ENCODE peak calls at places on chromosomes 2 and 18, in four cellular contexts. Q is fibroblast of lung, C is neuronal stem cell, F is HepG2. M is an unnamed sample.

GRCh38 chr2:98623657-98624056 is 15.3 kb downstream of the UNC50 start:
- DNase-seq in Q (peak), C (no peak), F (no peak), M (no peak)

GRCh38 chr2:220891405-220891804 is 680.7 kb downstream of the EPHA4 start:
- DNase-seq in Q (peak), C (peak), F (no peak), M (no peak)

GRCh38 chr18:10114727-10115463 is 201.1 kb downstream of the VAPA start:
- DNase-seq in Q (no peak), C (no peak), F (no peak), M (no peak)

GRCh38 chr2:219497495-219498279 is 1.0 kb upstream of the GMPPA start:
- DNase-seq in Q (peak), C (no peak), F (peak), M (peak)

GRCh38 chr2:170881840-170882239 is 47.2 kb upstream of the GORASP2 start:
- DNase-seq in Q (no peak), C (no peak), F (no peak), M (no peak)

GRCh38 chr18:58896268-58896667 is 31.6 kb downstream of the ZNF532 start:
- DNase-seq in Q (no peak), C (no peak), F (no peak), M (no peak)

GRCh38 chr2:200483729-200484198 is 26.1 kb downstream of the KCTD18 start:
- DNase-seq in Q (peak), C (no peak), F (peak), M (peak)

GRCh38 chr2:163319006-163319405 is 416.8 kb downstream of the FIGN start:
- DNase-seq in Q (peak), C (no peak), F (no peak), M (no peak)

GRCh38 chr18:48828713-48829442 is 121.9 kb downstream of the SMAD7 start:
- DNase-seq in Q (no peak), C (no peak), F (no peak), M (no peak)

GRCh38 chr2:20221169-20221938 is 3.6 kb downstream of the SDC1 start:
- DNase-seq in Q (peak), C (no peak), F (no peak), M (no peak)

GRCh38 chr2:144515694-144516416 is 4.1 kb downstream of the ZEB2 start:
- DNase-seq in Q (peak), C (no peak), F (no peak), M (peak)

GRCh38 chr2:63743170-63743975 is 98.3 kb upstream of the UGP2 start:
- DNase-seq in Q (no peak), C (no peak), F (no peak), M (no peak)

GRCh38 chr2:96437512-96437911 is 67.6 kb downstream of the NEURL3 start:
- DNase-seq in Q (no peak), C (no peak), F (no peak), M (no peak)

GRCh38 chr2:2026252-2026831 is 282.0 kb upstream of the PXDN start:
- DNase-seq in Q (no peak), C (no peak), F (peak), M (no peak)

DNA sequence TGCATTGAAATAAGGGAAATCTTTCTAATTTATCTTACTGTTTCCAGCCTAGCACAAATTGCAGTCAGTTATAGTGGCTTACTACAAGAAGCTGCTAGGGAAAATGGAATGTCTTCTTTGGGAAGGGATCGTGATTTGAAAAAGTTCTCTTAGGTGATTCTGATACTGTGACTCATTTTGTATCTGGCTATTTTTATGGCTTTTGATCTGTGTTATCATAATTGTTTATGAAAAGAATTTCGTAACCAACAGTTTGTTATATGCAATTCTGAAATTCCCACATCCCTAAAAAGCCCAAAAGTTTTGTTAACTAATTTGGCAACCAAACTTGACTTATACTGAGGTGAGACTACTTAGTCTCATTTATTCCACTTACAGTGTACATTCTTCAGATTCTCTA is 12.4 kb downstream of the PTPN4 start:
- DNase-seq in Q (no peak), C (no peak), F (no peak), M (no peak)
- H3K27ac ChIP-seq in Q (no peak), C (no peak), F (no peak), M (no peak)

GRCh38 chr2:202031261-202031986 is 2.2 kb upstream of the FZD7 start:
- DNase-seq in Q (peak), C (no peak), F (no peak), M (no peak)
- H3K9ac ChIP-seq in Q (no peak), C (no peak), F (no peak), M (no peak)

GRCh38 chr2:26010943-26011342 is 22.9 kb upstream of the RAB10 start:
- DNase-seq in Q (no peak), C (no peak), F (no peak), M (no peak)
- H3K4me2 ChIP-seq in Q (no peak), C (no peak), F (no peak), M (no peak)

GRCh38 chr2:29011650-29012060 is 30.6 kb downstream of the TOGARAM2 start:
- DNase-seq in Q (no peak), C (no peak), F (no peak), M (peak)

GRCh38 chr2:29006986-29007301 is 25.8 kb downstream of the TOGARAM2 start:
- DNase-seq in Q (no peak), C (no peak), F (no peak), M (no peak)

GRCh38 chr2:29010946-29011649 is 30.0 kb downstream of the TOGARAM2 start:
- DNase-seq in Q (peak), C (no peak), F (no peak), M (peak)

GRCh38 chr2:29009711-29010677 is 28.9 kb downstream of the TOGARAM2 start:
- DNase-seq in Q (no peak), C (no peak), F (no peak), M (peak)

GRCh38 chr2:29009270-29009669 is 28.2 kb downstream of the TOGARAM2 start:
- DNase-seq in Q (no peak), C (no peak), F (no peak), M (no peak)
- H3K27ac ChIP-seq in Q (no peak), C (no peak), F (no peak), M (no peak)

GRCh38 chr2:150477347-150477746 is 10.1 kb downstream of the RND3 start:
- DNase-seq in Q (peak), C (no peak), F (no peak), M (no peak)

GRCh38 chr2:150475479-150476212 is 11.8 kb downstream of the RND3 start:
- DNase-seq in Q (peak), C (no peak), F (no peak), M (no peak)

GRCh38 chr2:150476213-150476740 is 11.2 kb downstream of the RND3 start:
- DNase-seq in Q (peak), C (no peak), F (no peak), M (no peak)

GRCh38 chr2:150478206-150478974 is 9.1 kb downstream of the RND3 start:
- DNase-seq in Q (peak), C (peak), F (no peak), M (no peak)

DNA sequence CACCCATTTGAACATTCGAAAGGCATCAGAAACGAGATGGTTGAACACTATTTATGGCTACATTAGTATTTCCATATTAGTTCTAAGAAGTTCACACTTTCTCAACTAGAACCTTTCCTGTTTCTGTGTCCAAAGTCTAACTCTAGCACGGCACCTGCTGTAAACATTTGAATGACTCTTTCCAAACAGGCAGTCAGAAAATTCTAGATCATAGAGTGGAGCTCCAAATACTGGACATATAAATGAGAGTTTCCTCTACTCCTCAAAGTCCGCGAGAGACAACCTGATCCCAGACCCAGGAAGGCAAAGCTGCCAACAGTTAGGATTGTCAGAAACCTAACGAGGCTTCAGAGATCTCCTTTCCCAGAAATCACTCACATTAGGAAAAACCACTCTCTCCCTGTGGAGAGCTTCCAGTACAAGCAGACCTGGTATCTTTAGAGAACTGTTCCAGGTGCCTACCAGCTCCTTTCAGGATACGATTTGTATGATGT is 10.6 kb downstream of the RND3 start:
- DNase-seq in Q (peak), C (no peak), F (no peak), M (no peak)
- H3K9ac ChIP-seq in Q (no peak), C (no peak), F (no peak), M (no peak)

DNA sequence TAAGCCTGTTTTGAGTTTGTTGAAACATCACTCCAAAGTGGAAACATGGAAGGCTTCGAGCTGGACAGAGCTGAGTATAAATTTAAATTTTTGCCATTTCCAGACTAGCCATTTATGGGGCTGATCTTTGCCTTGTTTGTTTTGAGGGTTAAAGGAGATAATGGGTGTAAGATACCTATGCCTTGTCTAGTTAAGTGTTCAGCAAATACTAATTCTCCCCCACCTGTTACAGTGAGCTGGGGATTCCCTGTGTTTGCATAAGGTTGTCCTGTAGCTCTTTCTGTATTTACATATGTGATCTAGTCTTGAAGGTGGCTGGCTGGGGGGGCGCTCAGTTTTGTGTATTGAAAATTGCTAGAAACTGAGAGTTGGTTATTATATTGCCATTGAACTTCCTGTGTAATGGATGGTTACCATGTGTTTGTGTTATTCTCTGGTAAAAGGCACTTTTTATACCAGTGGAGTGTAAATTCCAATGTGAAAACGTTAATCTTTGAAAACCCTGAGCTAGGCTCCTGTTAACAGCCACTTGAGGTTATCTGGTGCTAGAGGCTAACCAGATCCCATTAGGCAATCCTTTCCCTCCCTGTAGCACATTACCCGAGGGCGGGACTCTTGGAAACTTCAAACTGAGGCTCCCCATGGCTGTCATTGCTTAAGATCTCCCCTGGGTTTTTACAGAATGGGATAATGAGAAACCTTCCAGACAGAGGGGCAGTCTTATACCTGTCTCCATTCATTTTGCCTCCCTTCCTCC is 26.7 kb downstream of the TANC1 start:
- DNase-seq in Q (no peak), C (no peak), F (peak), M (no peak)
- H3K4me2 ChIP-seq in Q (no peak), C (no peak), F (peak), M (no peak)